ENCODE peak calls at places on chromosome 13, in five cellular contexts. One of them, this sample, is unnamed.

GRCh38 chr13:84574851-84575250 is 692.6 kb upstream of the SLITRK1 start:
- DNase-seq in pancreas: no peak
- DNase-seq in small intestine: no peak
- DNase-seq in neural progenitor cell: no peak
- DNase-seq in fibroblast of lung: peak
- DNase-seq in this sample: peak

GRCh38 chr13:73060251-73061160 is 1.7 kb downstream of the KLF5 start:
- DNase-seq in pancreas: peak
- DNase-seq in small intestine: peak
- DNase-seq in neural progenitor cell: peak
- DNase-seq in fibroblast of lung: peak
- DNase-seq in this sample: peak

GRCh38 chr13:44790289-44790688 is 199.0 kb downstream of the NUFIP1 start:
- DNase-seq in pancreas: no peak
- DNase-seq in fibroblast of lung: no peak
- DNase-seq in small intestine: no peak
- DNase-seq in neural progenitor cell: peak
- DNase-seq in this sample: no peak

GRCh38 chr13:79870123-79870522 is 389.2 kb downstream of the NDFIP2 start:
- DNase-seq in pancreas: no peak
- DNase-seq in fibroblast of lung: peak
- DNase-seq in small intestine: no peak
- DNase-seq in neural progenitor cell: no peak
- DNase-seq in this sample: no peak

GRCh38 chr13:33307820-33308219 is 22.3 kb upstream of the STARD13 start:
- DNase-seq in pancreas: no peak
- DNase-seq in neural progenitor cell: no peak
- DNase-seq in small intestine: no peak
- DNase-seq in fibroblast of lung: peak
- DNase-seq in this sample: no peak

GRCh38 chr13:69474286-69474685 is 633.3 kb upstream of the ATXN8OS start:
- DNase-seq in small intestine: no peak
- DNase-seq in fibroblast of lung: peak
- DNase-seq in neural progenitor cell: no peak
- DNase-seq in pancreas: no peak
- DNase-seq in this sample: no peak

GRCh38 chr13:43874512-43875092 is 4.9 kb downstream of the CCDC122 start:
- DNase-seq in neural progenitor cell: no peak
- DNase-seq in pancreas: no peak
- DNase-seq in small intestine: peak
- DNase-seq in fibroblast of lung: peak
- DNase-seq in this sample: no peak

GRCh38 chr13:65856464-65856863 is 1373.7 kb downstream of the PCDH9 start:
- DNase-seq in fibroblast of lung: peak
- DNase-seq in neural progenitor cell: no peak
- DNase-seq in pancreas: no peak
- DNase-seq in small intestine: no peak
- DNase-seq in this sample: peak

GRCh38 chr13:69524459-69525155 is 583.0 kb upstream of the ATXN8OS start:
- DNase-seq in small intestine: peak
- DNase-seq in fibroblast of lung: no peak
- DNase-seq in pancreas: no peak
- DNase-seq in neural progenitor cell: no peak
- DNase-seq in this sample: no peak

GRCh38 chr13:29165840-29166239 is 345.7 kb downstream of the MTUS2 start:
- DNase-seq in pancreas: no peak
- DNase-seq in fibroblast of lung: peak
- DNase-seq in neural progenitor cell: no peak
- DNase-seq in small intestine: no peak
- DNase-seq in this sample: no peak

GRCh38 chr13:52736891-52737290 is 2.7 kb downstream of the CNMD start:
- DNase-seq in small intestine: no peak
- DNase-seq in neural progenitor cell: no peak
- DNase-seq in fibroblast of lung: no peak
- DNase-seq in pancreas: no peak
- DNase-seq in this sample: no peak

GRCh38 chr13:45082964-45083363 is 37.3 kb upstream of the GTF2F2 start:
- DNase-seq in pancreas: no peak
- DNase-seq in fibroblast of lung: peak
- DNase-seq in small intestine: no peak
- DNase-seq in neural progenitor cell: no peak
- DNase-seq in this sample: peak

GRCh38 chr13:42041017-42041683 is 7.3 kb upstream of the DGKH start:
- DNase-seq in fibroblast of lung: peak
- DNase-seq in neural progenitor cell: peak
- DNase-seq in small intestine: peak
- DNase-seq in pancreas: peak
- DNase-seq in this sample: peak

GRCh38 chr13:33096886-33097610 is 80.8 kb downstream of the KL start:
- DNase-seq in small intestine: no peak
- DNase-seq in pancreas: no peak
- DNase-seq in neural progenitor cell: no peak
- DNase-seq in fibroblast of lung: no peak
- DNase-seq in this sample: no peak

GRCh38 chr13:40615619-40616018 is 50.8 kb downstream of the FOXO1 start:
- DNase-seq in neural progenitor cell: no peak
- DNase-seq in small intestine: no peak
- DNase-seq in pancreas: no peak
- DNase-seq in fibroblast of lung: no peak
- DNase-seq in this sample: no peak

GRCh38 chr13:50128406-50129048 is 113.3 kb downstream of the KCNRG start:
- DNase-seq in fibroblast of lung: no peak
- DNase-seq in small intestine: no peak
- DNase-seq in neural progenitor cell: peak
- DNase-seq in pancreas: no peak
- DNase-seq in this sample: no peak
- H3K4me3 ChIP-seq in fibroblast of lung: no peak
- H3K4me3 ChIP-seq in small intestine: no peak
- H3K4me3 ChIP-seq in neural progenitor cell: peak
- H3K4me3 ChIP-seq in pancreas: no peak
- H3K4me3 ChIP-seq in this sample: no peak

GRCh38 chr13:31172001-31172400 is 10.3 kb upstream of the HSPH1 start:
- DNase-seq in small intestine: no peak
- DNase-seq in neural progenitor cell: no peak
- DNase-seq in pancreas: no peak
- DNase-seq in fibroblast of lung: peak
- DNase-seq in this sample: peak
- H3K4me3 ChIP-seq in small intestine: no peak
- H3K4me3 ChIP-seq in neural progenitor cell: no peak
- H3K4me3 ChIP-seq in pancreas: no peak
- H3K4me3 ChIP-seq in fibroblast of lung: no peak
- H3K4me3 ChIP-seq in this sample: no peak

GRCh38 chr13:49587311-49587847 is 2.0 kb upstream of the RCBTB1 start:
- DNase-seq in neural progenitor cell: no peak
- DNase-seq in small intestine: no peak
- DNase-seq in pancreas: no peak
- DNase-seq in fibroblast of lung: peak
- DNase-seq in this sample: peak
- H3K4me3 ChIP-seq in neural progenitor cell: no peak
- H3K4me3 ChIP-seq in small intestine: no peak
- H3K4me3 ChIP-seq in pancreas: no peak
- H3K4me3 ChIP-seq in fibroblast of lung: no peak
- H3K4me3 ChIP-seq in this sample: no peak

GRCh38 chr13:114129649-114130062 is 2.8 kb downstream of the RASA3 start:
- DNase-seq in neural progenitor cell: no peak
- DNase-seq in pancreas: no peak
- DNase-seq in small intestine: no peak
- DNase-seq in fibroblast of lung: no peak
- DNase-seq in this sample: no peak

GRCh38 chr13:114128348-114128623 is 4.1 kb downstream of the RASA3 start:
- DNase-seq in small intestine: no peak
- DNase-seq in pancreas: no peak
- DNase-seq in neural progenitor cell: no peak
- DNase-seq in fibroblast of lung: no peak
- DNase-seq in this sample: no peak

GRCh38 chr13:114127473-114128347 is 4.7 kb downstream of the RASA3 start:
- DNase-seq in fibroblast of lung: no peak
- DNase-seq in small intestine: no peak
- DNase-seq in pancreas: no peak
- DNase-seq in neural progenitor cell: no peak
- DNase-seq in this sample: no peak

GRCh38 chr13:114130131-114130707 is 2.2 kb downstream of the RASA3 start:
- DNase-seq in fibroblast of lung: no peak
- DNase-seq in pancreas: no peak
- DNase-seq in small intestine: no peak
- DNase-seq in neural progenitor cell: peak
- DNase-seq in this sample: no peak

DNA sequence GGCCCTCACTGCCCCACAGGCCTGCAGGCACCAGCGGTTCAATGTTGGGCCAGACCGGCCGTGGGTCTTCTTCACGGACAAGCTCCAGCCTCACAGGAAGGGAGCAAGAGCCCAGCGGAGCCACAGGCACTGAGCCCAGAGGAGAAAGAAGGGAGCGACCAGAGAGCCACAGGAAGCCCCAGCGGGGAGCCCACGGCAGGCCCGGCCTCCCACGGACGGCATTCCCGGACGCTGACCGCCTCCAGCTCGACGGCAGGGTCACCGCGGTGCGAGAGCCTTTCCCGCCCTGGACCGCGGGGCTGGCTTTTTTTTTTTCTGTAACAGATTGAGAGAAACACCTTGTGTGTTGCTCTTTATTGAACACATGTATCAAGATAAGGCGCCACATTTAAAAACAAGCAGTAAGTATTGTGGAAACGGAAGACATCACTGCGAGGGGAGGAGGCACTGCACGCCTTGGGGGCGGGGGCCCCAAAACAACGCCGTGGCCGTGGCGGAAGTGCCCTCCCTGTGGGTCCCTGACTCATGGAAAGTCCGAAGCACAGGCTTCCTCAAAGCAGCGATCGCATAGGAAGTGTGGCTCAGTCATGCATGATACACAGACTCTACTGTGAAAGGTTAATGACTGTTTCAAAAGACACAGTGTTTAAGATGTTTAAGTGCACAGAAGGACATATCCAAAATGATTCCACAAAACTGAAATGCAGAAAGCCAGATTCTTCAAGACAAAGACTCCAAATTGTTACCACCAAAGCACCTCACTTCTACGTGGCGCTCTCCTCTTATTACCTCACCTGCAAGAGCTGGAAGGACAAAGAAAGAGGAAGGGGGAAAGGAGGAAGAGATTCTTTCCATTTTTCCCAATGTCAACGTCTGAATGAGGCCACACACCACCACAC is 3.5 kb downstream of the RASA3 start:
- DNase-seq in small intestine: no peak
- DNase-seq in pancreas: peak
- DNase-seq in fibroblast of lung: peak
- DNase-seq in neural progenitor cell: no peak
- DNase-seq in this sample: peak
- H3K4me3 ChIP-seq in small intestine: no peak
- H3K4me3 ChIP-seq in pancreas: no peak
- H3K4me3 ChIP-seq in fibroblast of lung: peak
- H3K4me3 ChIP-seq in neural progenitor cell: no peak
- H3K4me3 ChIP-seq in this sample: peak

GRCh38 chr13:20718958-20719566 is 15.6 kb downstream of the IL17D start:
- DNase-seq in pancreas: no peak
- DNase-seq in neural progenitor cell: no peak
- DNase-seq in fibroblast of lung: no peak
- DNase-seq in small intestine: no peak
- DNase-seq in this sample: no peak

GRCh38 chr13:20721454-20722357 is 18.2 kb downstream of the IL17D start:
- DNase-seq in pancreas: no peak
- DNase-seq in fibroblast of lung: peak
- DNase-seq in small intestine: peak
- DNase-seq in neural progenitor cell: peak
- DNase-seq in this sample: peak

GRCh38 chr13:20719783-20720182 is 16.3 kb downstream of the IL17D start:
- DNase-seq in neural progenitor cell: no peak
- DNase-seq in small intestine: no peak
- DNase-seq in pancreas: no peak
- DNase-seq in fibroblast of lung: no peak
- DNase-seq in this sample: no peak

GRCh38 chr13:20720499-20720898 is 17.0 kb downstream of the IL17D start:
- DNase-seq in pancreas: no peak
- DNase-seq in neural progenitor cell: no peak
- DNase-seq in fibroblast of lung: no peak
- DNase-seq in small intestine: no peak
- DNase-seq in this sample: no peak

DNA sequence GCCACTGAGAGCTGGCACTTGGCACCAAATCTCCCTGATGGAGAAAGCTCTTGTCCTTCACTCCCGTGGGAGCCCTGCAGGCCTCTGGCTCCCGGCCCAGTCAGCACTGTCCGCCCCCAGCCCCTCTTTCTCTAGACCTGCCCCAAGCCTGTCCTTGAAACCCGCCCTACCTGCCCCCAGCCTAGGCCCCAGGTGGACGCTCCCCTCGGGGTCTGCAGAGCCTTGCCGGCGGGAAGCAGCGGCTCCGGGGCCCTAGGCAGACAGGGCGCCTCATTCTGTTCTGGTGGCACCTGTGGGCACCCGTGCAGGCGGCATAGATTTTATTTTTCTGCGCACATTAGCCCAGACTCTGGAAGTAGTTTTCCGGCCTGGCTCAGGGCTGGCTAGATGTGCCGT is 17.6 kb downstream of the IL17D start:
- DNase-seq in fibroblast of lung: no peak
- DNase-seq in small intestine: no peak
- DNase-seq in neural progenitor cell: no peak
- DNase-seq in pancreas: no peak
- DNase-seq in this sample: no peak
- H3K4me3 ChIP-seq in fibroblast of lung: no peak
- H3K4me3 ChIP-seq in small intestine: no peak
- H3K4me3 ChIP-seq in neural progenitor cell: peak
- H3K4me3 ChIP-seq in pancreas: peak
- H3K4me3 ChIP-seq in this sample: peak

GRCh38 chr13:51638497-51638871 is 54.2 kb downstream of the WDFY2 start:
- DNase-seq in pancreas: no peak
- DNase-seq in fibroblast of lung: peak
- DNase-seq in small intestine: no peak
- DNase-seq in neural progenitor cell: peak
- DNase-seq in this sample: no peak
- H3K4me3 ChIP-seq in pancreas: no peak
- H3K4me3 ChIP-seq in fibroblast of lung: no peak
- H3K4me3 ChIP-seq in small intestine: no peak
- H3K4me3 ChIP-seq in neural progenitor cell: peak
- H3K4me3 ChIP-seq in this sample: no peak

DNA sequence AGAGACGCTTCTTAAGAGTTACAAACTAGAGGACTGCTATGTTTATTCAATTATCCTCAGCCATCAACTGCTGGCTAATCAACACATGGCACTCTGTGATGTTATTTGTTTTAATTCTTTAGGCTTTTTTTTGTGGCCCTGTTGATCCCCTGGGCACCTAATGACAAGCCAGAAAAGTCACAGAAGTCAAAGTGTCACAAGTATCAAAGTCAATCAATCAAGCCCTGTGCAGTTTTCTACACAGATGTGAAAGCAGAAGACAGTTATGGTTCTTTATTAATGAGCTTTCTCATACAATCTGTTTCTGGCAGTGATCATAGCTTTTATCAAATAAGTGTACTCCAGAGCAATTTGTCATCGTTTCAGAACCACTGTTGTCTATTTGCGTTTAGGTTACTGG is 34.3 kb downstream of the MYO16 start:
- DNase-seq in pancreas: no peak
- DNase-seq in neural progenitor cell: no peak
- DNase-seq in small intestine: no peak
- DNase-seq in fibroblast of lung: no peak
- DNase-seq in this sample: no peak
- H3K4me3 ChIP-seq in pancreas: no peak
- H3K4me3 ChIP-seq in neural progenitor cell: no peak
- H3K4me3 ChIP-seq in small intestine: no peak
- H3K4me3 ChIP-seq in fibroblast of lung: no peak
- H3K4me3 ChIP-seq in this sample: no peak

GRCh38 chr13:94968040-94968756 is 255.9 kb upstream of the SOX21 start:
- DNase-seq in neural progenitor cell: peak
- DNase-seq in fibroblast of lung: peak
- DNase-seq in pancreas: no peak
- DNase-seq in small intestine: no peak
- DNase-seq in this sample: no peak
- H3K4me3 ChIP-seq in neural progenitor cell: peak
- H3K4me3 ChIP-seq in fibroblast of lung: peak
- H3K4me3 ChIP-seq in pancreas: peak
- H3K4me3 ChIP-seq in small intestine: no peak
- H3K4me3 ChIP-seq in this sample: peak

This sample was measured in brain microvascular endothelial cell.